ENCODE peak calls at places on chromosomes 13 and 19, in four cellular contexts. One of them, this sample, is unnamed.

GRCh38 chr19:38204096-38204495 is 19.9 kb downstream of the DPF1 start:
- DNase-seq in K562: peak
- DNase-seq in SK-N-SH: no peak
- DNase-seq in GM12878: no peak
- DNase-seq in this sample: no peak

GRCh38 chr13:111630411-111630810 is 310.0 kb downstream of the TEX29 start:
- DNase-seq in K562: no peak
- DNase-seq in SK-N-SH: no peak
- DNase-seq in GM12878: no peak
- DNase-seq in this sample: no peak

GRCh38 chr13:29937836-29938235 is 87.4 kb upstream of the UBL3 start:
- DNase-seq in GM12878: no peak
- DNase-seq in K562: no peak
- DNase-seq in SK-N-SH: no peak
- DNase-seq in this sample: no peak

GRCh38 chr13:31044658-31045620 is 112.5 kb downstream of the TEX26 start:
- DNase-seq in SK-N-SH: no peak
- DNase-seq in K562: no peak
- DNase-seq in GM12878: peak
- DNase-seq in this sample: no peak

GRCh38 chr19:3683866-3684816 is 16.1 kb downstream of the PIP5K1C start:
- DNase-seq in GM12878: no peak
- DNase-seq in K562: peak
- DNase-seq in SK-N-SH: no peak
- DNase-seq in this sample: no peak

GRCh38 chr19:14138576-14139265 is 2.3 kb upstream of the ASF1B start:
- DNase-seq in GM12878: no peak
- DNase-seq in SK-N-SH: no peak
- DNase-seq in K562: no peak
- DNase-seq in this sample: no peak

GRCh38 chr19:28575816-28576215 is 637.1 kb downstream of the UQCRFS1 start:
- DNase-seq in K562: no peak
- DNase-seq in GM12878: no peak
- DNase-seq in SK-N-SH: no peak
- DNase-seq in this sample: no peak

GRCh38 chr19:51660975-51661600 is 14.5 kb upstream of the SIGLEC14 start:
- DNase-seq in K562: peak
- DNase-seq in SK-N-SH: peak
- DNase-seq in GM12878: no peak
- DNase-seq in this sample: peak

GRCh38 chr13:79724348-79725103 is 243.6 kb downstream of the NDFIP2 start:
- DNase-seq in K562: no peak
- DNase-seq in SK-N-SH: no peak
- DNase-seq in GM12878: no peak
- DNase-seq in this sample: peak

GRCh38 chr13:85386424-85386823 is 412.8 kb downstream of the SLITRK6 start:
- DNase-seq in K562: no peak
- DNase-seq in SK-N-SH: peak
- DNase-seq in GM12878: no peak
- DNase-seq in this sample: peak

GRCh38 chr13:30847697-30848307 is 58.3 kb upstream of the MEDAG start:
- DNase-seq in GM12878: peak
- DNase-seq in K562: no peak
- DNase-seq in SK-N-SH: no peak
- DNase-seq in this sample: no peak

GRCh38 chr13:113404366-113404722 is 40.4 kb upstream of the GRTP1 start:
- DNase-seq in SK-N-SH: peak
- DNase-seq in GM12878: no peak
- DNase-seq in K562: no peak
- DNase-seq in this sample: no peak

GRCh38 chr13:25231537-25231936 is 55.8 kb downstream of the MTMR6 start:
- DNase-seq in K562: peak
- DNase-seq in SK-N-SH: no peak
- DNase-seq in GM12878: no peak
- DNase-seq in this sample: no peak

GRCh38 chr13:57918913-57919312 is 287.4 kb downstream of the PCDH17 start:
- DNase-seq in GM12878: no peak
- DNase-seq in SK-N-SH: no peak
- DNase-seq in K562: no peak
- DNase-seq in this sample: no peak

DNA sequence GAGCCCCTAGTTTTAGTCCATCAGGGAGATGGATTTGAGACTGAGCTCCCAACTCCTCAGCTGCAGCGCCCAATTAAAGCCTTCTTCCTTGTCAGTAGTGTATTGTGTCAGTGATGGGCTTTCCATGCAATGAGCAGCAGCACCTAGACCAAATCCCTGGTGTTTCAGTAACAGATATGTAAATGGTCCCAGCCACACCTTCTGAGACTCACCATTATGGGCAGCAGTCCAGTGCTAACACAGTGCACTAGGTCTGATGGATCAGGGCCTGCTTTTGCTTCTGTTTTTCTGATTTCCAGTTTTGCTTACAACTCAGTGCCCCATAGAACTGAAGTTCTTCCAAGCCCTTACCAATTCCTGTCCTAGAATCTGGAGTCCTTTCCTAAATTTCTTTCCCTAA is 41.8 kb upstream of the MIR17HG start:
- DNase-seq in GM12878: no peak
- DNase-seq in SK-N-SH: no peak
- DNase-seq in K562: no peak
- DNase-seq in this sample: no peak
- TF ChIP-seq NFIC in GM12878: no peak
- TF ChIP-seq NFIC in SK-N-SH: no peak
- TF ChIP-seq NFIC in K562: no peak
- TF ChIP-seq NFIC in this sample: no peak

DNA sequence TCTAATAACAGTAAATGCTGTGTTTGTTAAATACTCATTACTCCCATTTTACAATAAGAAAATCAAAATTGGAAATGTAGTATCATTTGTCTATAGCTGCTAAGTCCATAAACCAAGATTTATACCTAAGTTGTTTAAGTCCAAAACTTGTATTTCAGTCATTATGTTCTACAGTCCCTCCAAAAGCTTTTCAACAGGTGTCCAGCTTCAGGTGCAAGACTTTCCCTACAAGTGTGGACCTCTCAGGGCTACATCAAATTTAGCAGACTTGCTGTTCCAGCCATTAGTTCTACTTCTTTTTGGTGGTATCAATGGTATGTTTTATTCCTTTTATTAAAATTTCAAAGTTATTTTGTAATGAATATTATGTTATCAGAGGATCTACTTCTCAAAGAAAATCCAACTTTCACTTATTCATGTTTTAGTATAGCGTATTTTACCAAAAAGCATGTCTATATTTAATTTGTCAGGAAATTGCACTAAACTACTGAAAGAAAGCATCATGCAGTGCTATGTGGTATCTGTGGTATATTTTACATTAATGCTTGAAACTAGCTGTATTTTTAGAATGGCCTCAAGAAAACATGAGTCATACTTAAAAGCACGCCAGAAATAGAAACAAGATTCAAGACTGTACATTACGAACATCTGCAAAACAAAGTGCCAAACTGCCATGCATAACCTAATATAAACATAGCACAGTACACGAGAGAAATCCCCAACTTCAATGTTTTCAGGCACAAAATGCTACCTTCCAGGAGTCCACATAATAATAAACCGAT is 44.5 kb downstream of the VWA8 start:
- DNase-seq in K562: peak
- DNase-seq in SK-N-SH: no peak
- DNase-seq in GM12878: peak
- DNase-seq in this sample: no peak
- TF ChIP-seq NFIC in K562: no peak
- TF ChIP-seq NFIC in SK-N-SH: peak
- TF ChIP-seq NFIC in GM12878: peak
- TF ChIP-seq NFIC in this sample: no peak

GRCh38 chr13:84049442-84049841 is 167.2 kb upstream of the SLITRK1 start:
- DNase-seq in GM12878: no peak
- DNase-seq in SK-N-SH: no peak
- DNase-seq in K562: no peak
- DNase-seq in this sample: no peak
- TF ChIP-seq NFIC in GM12878: no peak
- TF ChIP-seq NFIC in SK-N-SH: no peak
- TF ChIP-seq NFIC in K562: no peak
- TF ChIP-seq NFIC in this sample: no peak

GRCh38 chr13:27476943-27477681 is 26.7 kb upstream of the MTIF3 start:
- DNase-seq in SK-N-SH: no peak
- DNase-seq in GM12878: no peak
- DNase-seq in K562: no peak
- DNase-seq in this sample: peak

GRCh38 chr13:27483421-27483820 is 33.1 kb upstream of the MTIF3 start:
- DNase-seq in GM12878: no peak
- DNase-seq in SK-N-SH: no peak
- DNase-seq in K562: no peak
- DNase-seq in this sample: no peak

GRCh38 chr13:27482996-27483395 is 32.6 kb upstream of the MTIF3 start:
- DNase-seq in K562: no peak
- DNase-seq in GM12878: peak
- DNase-seq in SK-N-SH: no peak
- DNase-seq in this sample: no peak

DNA sequence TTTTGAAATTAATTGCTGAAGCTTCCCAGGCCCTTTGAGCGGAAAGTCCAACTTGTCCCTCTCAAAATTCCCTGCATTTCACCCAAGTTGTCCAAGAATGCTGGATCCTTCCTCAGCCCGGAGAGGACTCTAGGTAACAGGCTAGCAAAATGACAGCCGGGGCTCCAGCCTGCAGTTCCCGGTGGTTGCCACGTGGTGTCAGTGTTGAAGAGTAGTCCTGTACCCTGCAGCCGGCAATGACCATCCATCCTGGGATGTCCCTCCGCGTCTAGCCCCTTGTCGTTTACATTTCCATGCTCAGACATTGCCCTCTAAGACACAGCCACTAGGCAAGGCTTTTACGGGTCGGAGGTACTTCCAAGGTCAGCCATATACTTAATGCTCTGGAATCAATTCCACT is 31.4 kb upstream of the MTIF3 start:
- DNase-seq in K562: peak
- DNase-seq in GM12878: no peak
- DNase-seq in SK-N-SH: peak
- DNase-seq in this sample: peak
- TF ChIP-seq NFIC in K562: no peak
- TF ChIP-seq NFIC in GM12878: no peak
- TF ChIP-seq NFIC in SK-N-SH: no peak
- TF ChIP-seq NFIC in this sample: no peak

DNA sequence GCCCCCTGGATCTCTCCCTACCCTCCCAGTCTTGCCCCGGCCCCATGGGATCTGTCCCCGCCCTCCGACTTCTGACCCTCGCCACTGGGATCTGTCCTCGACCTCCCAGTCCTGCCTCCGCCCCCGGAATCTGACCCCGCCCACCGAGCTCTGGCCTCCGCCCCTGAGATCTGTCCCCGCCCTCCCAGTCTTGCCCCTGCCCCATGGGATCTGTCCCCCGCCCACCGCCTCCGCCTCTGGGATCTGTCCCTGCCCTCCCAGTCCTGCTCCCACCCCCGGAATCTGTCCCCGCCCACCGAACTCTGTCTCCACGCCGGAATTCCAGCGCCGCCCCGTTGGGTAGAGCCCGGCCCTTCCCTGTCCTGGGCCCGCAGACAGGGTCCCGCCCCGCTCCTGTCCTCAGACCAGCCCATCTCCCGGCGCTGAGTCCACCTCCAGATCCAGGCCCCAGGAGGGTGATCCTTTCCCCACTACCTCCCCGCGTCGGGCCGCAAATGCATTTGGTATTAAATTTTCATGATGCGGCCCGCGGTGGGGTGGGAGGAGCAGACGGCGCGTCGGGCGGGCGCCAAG is 1.6 kb upstream of the SLC17A7 start:
- DNase-seq in SK-N-SH: peak
- DNase-seq in GM12878: no peak
- DNase-seq in K562: peak
- DNase-seq in this sample: peak
- TF ChIP-seq NFIC in SK-N-SH: no peak
- TF ChIP-seq NFIC in GM12878: no peak
- TF ChIP-seq NFIC in K562: no peak
- TF ChIP-seq NFIC in this sample: no peak

DNA sequence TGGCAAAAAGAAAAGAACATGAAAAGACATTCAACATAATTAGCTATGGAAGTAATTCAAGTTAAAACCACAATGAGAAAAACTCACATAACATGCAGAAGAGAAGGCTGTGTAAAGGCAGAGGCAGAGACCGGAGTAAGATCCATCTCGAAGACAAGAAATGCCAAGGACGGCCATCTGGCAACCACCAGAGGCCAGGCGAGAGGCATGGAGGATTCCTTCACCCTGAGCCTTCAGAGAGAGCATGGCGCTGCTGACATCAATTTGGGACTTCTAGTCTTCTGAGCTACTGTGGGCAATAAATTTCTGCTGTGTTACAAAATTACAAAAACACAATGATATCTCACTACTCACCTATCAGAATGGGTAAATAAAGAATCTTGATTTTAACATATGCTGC is 381.0 kb downstream of the TSHZ3 start:
- DNase-seq in GM12878: no peak
- DNase-seq in K562: peak
- DNase-seq in SK-N-SH: no peak
- DNase-seq in this sample: no peak
- TF ChIP-seq NFIC in GM12878: no peak
- TF ChIP-seq NFIC in K562: no peak
- TF ChIP-seq NFIC in SK-N-SH: no peak
- TF ChIP-seq NFIC in this sample: no peak

DNA sequence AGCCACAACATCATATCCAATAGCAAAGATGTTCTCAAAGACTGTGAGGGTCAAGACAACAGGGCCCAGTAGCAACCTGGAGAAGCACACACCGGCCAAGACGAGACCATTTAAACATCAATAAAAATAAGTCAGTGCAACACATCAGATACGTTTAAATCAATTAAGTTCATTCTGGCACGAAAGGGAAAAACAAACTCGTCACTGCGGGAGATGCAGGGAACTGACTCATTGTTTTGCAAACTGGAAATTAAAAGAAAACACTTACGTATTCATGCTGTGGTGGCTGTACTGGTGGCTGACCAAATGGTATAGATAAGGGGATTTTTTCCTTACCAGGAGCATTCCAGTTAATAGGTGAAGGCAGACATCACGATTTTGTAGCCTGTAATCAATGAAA is 26.3 kb upstream of the SLC15A1 start:
- DNase-seq in K562: no peak
- DNase-seq in GM12878: no peak
- DNase-seq in SK-N-SH: no peak
- DNase-seq in this sample: no peak
- TF ChIP-seq NFIC in K562: no peak
- TF ChIP-seq NFIC in GM12878: no peak
- TF ChIP-seq NFIC in SK-N-SH: no peak
- TF ChIP-seq NFIC in this sample: no peak

This sample was measured in HepG2.